ENCODE peak calls at places on chromosomes 12 and 14, in ten cellular contexts. X, E, U, D, M, C, I, O, H and B are unnamed samples.

GRCh38 chr12:100899301-100899700 is 104.7 kb downstream of the ANO4 start:
- DNase-seq in M (no peak), U (no peak), D (no peak), E (no peak), O (no peak), I (no peak), X (no peak), C (no peak), H (no peak), B (no peak)

GRCh38 chr14:22606380-22606779 is 8.3 kb downstream of the ABHD4 start:
- DNase-seq in I (no peak), E (no peak), O (no peak), C (no peak), U (no peak), X (no peak), H (no peak), D (no peak), M (no peak), B (no peak)

GRCh38 chr14:100004392-100004791 is 60.8 kb upstream of the EVL start:
- DNase-seq in I (no peak), D (no peak), H (no peak), O (no peak), C (no peak), M (no peak), E (no peak), X (no peak), U (no peak), B (no peak)

GRCh38 chr12:76032043-76032981 is 736 bp upstream of the PHLDA1 start:
- DNase-seq in O (no peak), I (peak; percentile 42), E (peak; percentile 43), H (no peak), M (peak; percentile 37), C (peak; percentile 41), X (no peak), D (peak; percentile 73), U (peak; percentile 66), B (peak; percentile 24)

GRCh38 chr14:79295385-79295784 is 915.9 kb downstream of the DIO2 start:
- DNase-seq in I (no peak), D (no peak), X (no peak), H (no peak), O (no peak), E (no peak), C (no peak), M (no peak), U (no peak), B (no peak)

GRCh38 chr12:94872671-94873367 is 130.7 kb downstream of the NDUFA12 start:
- DNase-seq in M (peak; percentile 53), C (peak; percentile 29), O (no peak), D (no peak), E (no peak), U (no peak), X (no peak), H (no peak), I (no peak), B (no peak)

GRCh38 chr14:87494010-87494409 is 499.0 kb downstream of the GALC start:
- DNase-seq in U (no peak), X (no peak), H (no peak), E (no peak), I (no peak), O (no peak), D (no peak), C (no peak), M (no peak), B (no peak)

GRCh38 chr14:67623114-67623513 is 3.4 kb downstream of the ARG2 start:
- DNase-seq in U (peak; percentile 85), O (no peak), X (no peak), E (no peak), H (no peak), M (no peak), I (no peak), D (peak; percentile 78), C (no peak), B (no peak)

GRCh38 chr12:117034249-117034648 is 65.0 kb downstream of the TESC start:
- DNase-seq in X (no peak), D (no peak), M (no peak), I (no peak), C (no peak), H (no peak), E (no peak), U (no peak), O (no peak), B (no peak)

GRCh38 chr14:90354551-90355298 is 23.0 kb upstream of the NRDE2 start:
- DNase-seq in O (no peak), X (no peak), M (no peak), I (no peak), D (peak; percentile 4), U (no peak), E (no peak), C (no peak), H (no peak), B (no peak)